ENCODE peak calls at places on chromosome 3, in ten cellular contexts. One of them, this sample, is unnamed.

GRCh38 chr3:64209866-64210609 is 15.2 kb downstream of the PRICKLE2 start:
- DNase-seq in right cardiac atrium: peak
- DNase-seq in skeletal muscle cell: no peak
- DNase-seq in GM19239: no peak
- DNase-seq in stimulated activated CD8-positive, alpha-beta memory T cell treated with anti-CD3 and anti-CD28 coated beads, Interleukin-4, amount 100 ng/mL, for 24 hours: no peak
- DNase-seq in T-helper 9 cell: no peak
- DNase-seq in C1 segment of cervical spinal cord: peak
- DNase-seq in NCI-H1092: no peak
- DNase-seq in adrenal gland: peak
- DNase-seq in GM03348: peak
- DNase-seq in this sample: no peak

GRCh38 chr3:24943961-24944360 is 449.3 kb upstream of the THRB start:
- DNase-seq in stimulated activated CD8-positive, alpha-beta memory T cell treated with anti-CD3 and anti-CD28 coated beads, Interleukin-4, amount 100 ng/mL, for 24 hours: no peak
- DNase-seq in NCI-H1092: no peak
- DNase-seq in GM03348: no peak
- DNase-seq in C1 segment of cervical spinal cord: no peak
- DNase-seq in skeletal muscle cell: no peak
- DNase-seq in GM19239: no peak
- DNase-seq in right cardiac atrium: no peak
- DNase-seq in T-helper 9 cell: no peak
- DNase-seq in adrenal gland: no peak
- DNase-seq in this sample: no peak

GRCh38 chr3:11532865-11533490 is 110.7 kb downstream of the VGLL4 start:
- DNase-seq in stimulated activated CD8-positive, alpha-beta memory T cell treated with anti-CD3 and anti-CD28 coated beads, Interleukin-4, amount 100 ng/mL, for 24 hours: no peak
- DNase-seq in C1 segment of cervical spinal cord: no peak
- DNase-seq in GM19239: no peak
- DNase-seq in GM03348: no peak
- DNase-seq in adrenal gland: no peak
- DNase-seq in skeletal muscle cell: peak
- DNase-seq in NCI-H1092: no peak
- DNase-seq in right cardiac atrium: no peak
- DNase-seq in T-helper 9 cell: no peak
- DNase-seq in this sample: no peak

GRCh38 chr3:146160964-146161724 is at the start of gene PLOD2:
- DNase-seq in right cardiac atrium: peak
- DNase-seq in stimulated activated CD8-positive, alpha-beta memory T cell treated with anti-CD3 and anti-CD28 coated beads, Interleukin-4, amount 100 ng/mL, for 24 hours: no peak
- DNase-seq in GM19239: no peak
- DNase-seq in GM03348: peak
- DNase-seq in T-helper 9 cell: no peak
- DNase-seq in adrenal gland: peak
- DNase-seq in NCI-H1092: no peak
- DNase-seq in C1 segment of cervical spinal cord: peak
- DNase-seq in skeletal muscle cell: peak
- DNase-seq in this sample: peak

GRCh38 chr3:114712728-114713492 is 419.1 kb downstream of the TIGIT start:
- DNase-seq in NCI-H1092: no peak
- DNase-seq in adrenal gland: no peak
- DNase-seq in GM03348: no peak
- DNase-seq in right cardiac atrium: no peak
- DNase-seq in stimulated activated CD8-positive, alpha-beta memory T cell treated with anti-CD3 and anti-CD28 coated beads, Interleukin-4, amount 100 ng/mL, for 24 hours: no peak
- DNase-seq in T-helper 9 cell: no peak
- DNase-seq in skeletal muscle cell: no peak
- DNase-seq in C1 segment of cervical spinal cord: no peak
- DNase-seq in GM19239: no peak
- DNase-seq in this sample: no peak

GRCh38 chr3:112682361-112682760 is 41.4 kb upstream of the CCDC80 start:
- DNase-seq in NCI-H1092: no peak
- DNase-seq in skeletal muscle cell: no peak
- DNase-seq in right cardiac atrium: no peak
- DNase-seq in T-helper 9 cell: no peak
- DNase-seq in GM03348: no peak
- DNase-seq in GM19239: no peak
- DNase-seq in C1 segment of cervical spinal cord: no peak
- DNase-seq in stimulated activated CD8-positive, alpha-beta memory T cell treated with anti-CD3 and anti-CD28 coated beads, Interleukin-4, amount 100 ng/mL, for 24 hours: no peak
- DNase-seq in adrenal gland: no peak
- DNase-seq in this sample: no peak

GRCh38 chr3:55337641-55338174 is 149.4 kb downstream of the WNT5A start:
- DNase-seq in skeletal muscle cell: no peak
- DNase-seq in stimulated activated CD8-positive, alpha-beta memory T cell treated with anti-CD3 and anti-CD28 coated beads, Interleukin-4, amount 100 ng/mL, for 24 hours: no peak
- DNase-seq in C1 segment of cervical spinal cord: no peak
- DNase-seq in GM19239: no peak
- DNase-seq in GM03348: no peak
- DNase-seq in T-helper 9 cell: no peak
- DNase-seq in NCI-H1092: no peak
- DNase-seq in adrenal gland: no peak
- DNase-seq in right cardiac atrium: no peak
- DNase-seq in this sample: no peak

GRCh38 chr3:73536336-73536895 is 88.3 kb downstream of the PDZRN3 start:
- DNase-seq in C1 segment of cervical spinal cord: no peak
- DNase-seq in GM19239: no peak
- DNase-seq in adrenal gland: no peak
- DNase-seq in right cardiac atrium: no peak
- DNase-seq in skeletal muscle cell: no peak
- DNase-seq in GM03348: no peak
- DNase-seq in stimulated activated CD8-positive, alpha-beta memory T cell treated with anti-CD3 and anti-CD28 coated beads, Interleukin-4, amount 100 ng/mL, for 24 hours: no peak
- DNase-seq in T-helper 9 cell: no peak
- DNase-seq in NCI-H1092: no peak
- DNase-seq in this sample: no peak

GRCh38 chr3:147299656-147300055 is 106.7 kb downstream of the ZIC4 start:
- DNase-seq in skeletal muscle cell: no peak
- DNase-seq in T-helper 9 cell: no peak
- DNase-seq in GM03348: no peak
- DNase-seq in adrenal gland: no peak
- DNase-seq in GM19239: no peak
- DNase-seq in stimulated activated CD8-positive, alpha-beta memory T cell treated with anti-CD3 and anti-CD28 coated beads, Interleukin-4, amount 100 ng/mL, for 24 hours: no peak
- DNase-seq in C1 segment of cervical spinal cord: no peak
- DNase-seq in right cardiac atrium: no peak
- DNase-seq in NCI-H1092: no peak
- DNase-seq in this sample: no peak

GRCh38 chr3:113354307-113354706 is 87.0 kb downstream of the CFAP44 start:
- DNase-seq in C1 segment of cervical spinal cord: no peak
- DNase-seq in GM19239: no peak
- DNase-seq in skeletal muscle cell: peak
- DNase-seq in stimulated activated CD8-positive, alpha-beta memory T cell treated with anti-CD3 and anti-CD28 coated beads, Interleukin-4, amount 100 ng/mL, for 24 hours: no peak
- DNase-seq in GM03348: no peak
- DNase-seq in T-helper 9 cell: no peak
- DNase-seq in right cardiac atrium: no peak
- DNase-seq in NCI-H1092: no peak
- DNase-seq in adrenal gland: no peak
- DNase-seq in this sample: no peak

GRCh38 chr3:31704651-31705179 is 172.0 kb downstream of the STT3B start:
- DNase-seq in GM19239: no peak
- DNase-seq in C1 segment of cervical spinal cord: no peak
- DNase-seq in skeletal muscle cell: peak
- DNase-seq in right cardiac atrium: no peak
- DNase-seq in adrenal gland: peak
- DNase-seq in T-helper 9 cell: no peak
- DNase-seq in stimulated activated CD8-positive, alpha-beta memory T cell treated with anti-CD3 and anti-CD28 coated beads, Interleukin-4, amount 100 ng/mL, for 24 hours: no peak
- DNase-seq in NCI-H1092: no peak
- DNase-seq in GM03348: peak
- DNase-seq in this sample: peak

GRCh38 chr3:7875858-7876442 is 625.7 kb upstream of the LMCD1 start:
- DNase-seq in T-helper 9 cell: no peak
- DNase-seq in skeletal muscle cell: no peak
- DNase-seq in NCI-H1092: no peak
- DNase-seq in GM19239: no peak
- DNase-seq in GM03348: no peak
- DNase-seq in right cardiac atrium: no peak
- DNase-seq in C1 segment of cervical spinal cord: no peak
- DNase-seq in adrenal gland: peak
- DNase-seq in stimulated activated CD8-positive, alpha-beta memory T cell treated with anti-CD3 and anti-CD28 coated beads, Interleukin-4, amount 100 ng/mL, for 24 hours: no peak
- DNase-seq in this sample: no peak

GRCh38 chr3:5016218-5017161 is 37.3 kb downstream of the BHLHE40 start:
- DNase-seq in NCI-H1092: no peak
- DNase-seq in GM03348: peak
- DNase-seq in GM19239: no peak
- DNase-seq in right cardiac atrium: peak
- DNase-seq in T-helper 9 cell: peak
- DNase-seq in stimulated activated CD8-positive, alpha-beta memory T cell treated with anti-CD3 and anti-CD28 coated beads, Interleukin-4, amount 100 ng/mL, for 24 hours: no peak
- DNase-seq in skeletal muscle cell: no peak
- DNase-seq in adrenal gland: peak
- DNase-seq in C1 segment of cervical spinal cord: no peak
- DNase-seq in this sample: peak

GRCh38 chr3:145427355-145427754 is 733.6 kb downstream of the PLOD2 start:
- DNase-seq in T-helper 9 cell: no peak
- DNase-seq in stimulated activated CD8-positive, alpha-beta memory T cell treated with anti-CD3 and anti-CD28 coated beads, Interleukin-4, amount 100 ng/mL, for 24 hours: no peak
- DNase-seq in GM19239: no peak
- DNase-seq in adrenal gland: no peak
- DNase-seq in right cardiac atrium: no peak
- DNase-seq in skeletal muscle cell: no peak
- DNase-seq in NCI-H1092: no peak
- DNase-seq in GM03348: no peak
- DNase-seq in C1 segment of cervical spinal cord: no peak
- DNase-seq in this sample: no peak

GRCh38 chr3:29420106-29420505 is 139.2 kb downstream of the RBMS3 start:
- DNase-seq in GM03348: peak
- DNase-seq in NCI-H1092: no peak
- DNase-seq in adrenal gland: no peak
- DNase-seq in right cardiac atrium: no peak
- DNase-seq in stimulated activated CD8-positive, alpha-beta memory T cell treated with anti-CD3 and anti-CD28 coated beads, Interleukin-4, amount 100 ng/mL, for 24 hours: no peak
- DNase-seq in GM19239: no peak
- DNase-seq in T-helper 9 cell: no peak
- DNase-seq in C1 segment of cervical spinal cord: no peak
- DNase-seq in skeletal muscle cell: peak
- DNase-seq in this sample: no peak

GRCh38 chr3:185401319-185401955 is 38.5 kb downstream of the MAP3K13 start:
- DNase-seq in T-helper 9 cell: no peak
- DNase-seq in skeletal muscle cell: peak
- DNase-seq in NCI-H1092: no peak
- DNase-seq in C1 segment of cervical spinal cord: no peak
- DNase-seq in stimulated activated CD8-positive, alpha-beta memory T cell treated with anti-CD3 and anti-CD28 coated beads, Interleukin-4, amount 100 ng/mL, for 24 hours: no peak
- DNase-seq in GM03348: no peak
- DNase-seq in adrenal gland: no peak
- DNase-seq in GM19239: no peak
- DNase-seq in right cardiac atrium: no peak
- DNase-seq in this sample: no peak

GRCh38 chr3:173624086-173624485 is 226.5 kb downstream of the NLGN1 start:
- DNase-seq in stimulated activated CD8-positive, alpha-beta memory T cell treated with anti-CD3 and anti-CD28 coated beads, Interleukin-4, amount 100 ng/mL, for 24 hours: no peak
- DNase-seq in GM19239: no peak
- DNase-seq in right cardiac atrium: no peak
- DNase-seq in C1 segment of cervical spinal cord: no peak
- DNase-seq in T-helper 9 cell: no peak
- DNase-seq in adrenal gland: no peak
- DNase-seq in NCI-H1092: no peak
- DNase-seq in GM03348: no peak
- DNase-seq in skeletal muscle cell: no peak
- DNase-seq in this sample: no peak

GRCh38 chr3:172749201-172749965 is 1.1 kb upstream of the ECT2 start:
- DNase-seq in T-helper 9 cell: no peak
- DNase-seq in NCI-H1092: no peak
- DNase-seq in adrenal gland: no peak
- DNase-seq in C1 segment of cervical spinal cord: no peak
- DNase-seq in right cardiac atrium: peak
- DNase-seq in GM19239: no peak
- DNase-seq in skeletal muscle cell: peak
- DNase-seq in stimulated activated CD8-positive, alpha-beta memory T cell treated with anti-CD3 and anti-CD28 coated beads, Interleukin-4, amount 100 ng/mL, for 24 hours: no peak
- DNase-seq in GM03348: peak
- DNase-seq in this sample: no peak

GRCh38 chr3:169640467-169641148 is 22.9 kb downstream of the MECOM start:
- DNase-seq in GM19239: no peak
- DNase-seq in C1 segment of cervical spinal cord: no peak
- DNase-seq in stimulated activated CD8-positive, alpha-beta memory T cell treated with anti-CD3 and anti-CD28 coated beads, Interleukin-4, amount 100 ng/mL, for 24 hours: no peak
- DNase-seq in skeletal muscle cell: no peak
- DNase-seq in T-helper 9 cell: no peak
- DNase-seq in NCI-H1092: no peak
- DNase-seq in adrenal gland: no peak
- DNase-seq in GM03348: no peak
- DNase-seq in right cardiac atrium: no peak
- DNase-seq in this sample: no peak